ENCODE peak calls at places on chromosomes 12 and 14, in four cellular contexts. O is WTC11; M is GM23338; Z is stimulated activated CD4-positive, alpha-beta T cell treated with anti-CD3 and anti-CD28 coated beads, Interleukin-1b, Interleukin-23, amount 100 ng/mL, for 1 hour. U is an unnamed sample.

GRCh38 chr14:87705439-87705896 is 287.5 kb downstream of the GALC start:
- DNase-seq in O (no peak), Z (no peak), M (no peak), U (no peak)

GRCh38 chr12:79688376-79689040 is 2.3 kb downstream of the PAWR start:
- DNase-seq in Z (no peak), O (no peak), M (no peak), U (no peak)

GRCh38 chr12:57845478-57846284 is 848 bp downstream of the CTDSP2 start:
- DNase-seq in M (peak; percentile 71), O (peak; percentile 74), Z (no peak), U (peak; percentile 84)

GRCh38 chr14:102234331-102235264 is 70.4 kb downstream of the MOK start:
- DNase-seq in O (no peak), M (no peak), Z (no peak), U (peak; percentile 42)

GRCh38 chr14:41130274-41130673 is 476.4 kb upstream of the LRFN5 start:
- DNase-seq in Z (no peak), O (no peak), M (peak; percentile 50), U (no peak)

GRCh38 chr12:91718326-91718725 is 427.3 kb downstream of the BTG1 start:
- DNase-seq in O (no peak), Z (no peak), M (no peak), U (no peak)

GRCh38 chr12:6981152-6982052 is 10.7 kb downstream of the EMG1 start:
- DNase-seq in M (no peak), O (no peak), Z (no peak), U (no peak)

GRCh38 chr12:1429980-1430379 is 164.4 kb downstream of the FBXL14 start:
- DNase-seq in M (no peak), O (no peak), Z (no peak), U (no peak)

GRCh38 chr14:69715725-69716482 is 51.0 kb upstream of the SRSF5 start:
- DNase-seq in O (no peak), Z (no peak), M (no peak), U (no peak)

GRCh38 chr12:66014818-66015217 is 115.7 kb downstream of the LLPH start:
- DNase-seq in O (no peak), Z (no peak), M (no peak), U (peak; percentile 44)

GRCh38 chr12:108342985-108343384 is 3.9 kb upstream of the CMKLR1 start:
- DNase-seq in Z (no peak), M (no peak), O (no peak), U (no peak)

GRCh38 chr14:38951451-38951850 is 151.6 kb downstream of the SEC23A start:
- DNase-seq in M (no peak), O (no peak), Z (no peak), U (no peak)

GRCh38 chr14:51733147-51733546 is 81.4 kb downstream of the FRMD6 start:
- DNase-seq in Z (no peak), O (no peak), M (no peak), U (no peak)

GRCh38 chr12:49098035-49098451 is 3.4 kb upstream of the DHH start:
- DNase-seq in Z (no peak), O (peak; percentile 87), M (peak; percentile 87), U (peak; percentile 64)

GRCh38 chr14:102471921-102472814 is 37.4 kb downstream of the ANKRD9 start:
- DNase-seq in M (no peak), O (no peak), Z (no peak), U (no peak)

GRCh38 chr12:49917126-49917787 is 13.6 kb upstream of the FAIM2 start:
- DNase-seq in M (no peak), Z (no peak), O (no peak), U (peak; percentile 82)

GRCh38 chr14:33229269-33229924 is 290.7 kb downstream of the NPAS3 start:
- DNase-seq in Z (no peak), O (no peak), M (no peak), U (no peak)

GRCh38 chr12:46455648-46456352 is 83.2 kb upstream of the SLC38A2 start:
- DNase-seq in O (no peak), M (no peak), Z (no peak), U (no peak)

GRCh38 chr12:47954467-47955045 is 8.8 kb upstream of the TMEM106C start:
- DNase-seq in O (no peak), Z (no peak), M (no peak), U (no peak)